ENCODE peak calls at places on chromosome 18, in six cellular contexts. Q is NCI-H510A treated with DMSO at 0.1 percent for 48 hours; E is stimulated activated CD4-positive, alpha-beta T cell treated with anti-CD3 and anti-CD28 coated beads, Interleukin-1b, Interleukin-23, amount 100 ng/mL, for 24 hours; C is Right ventricle myocardium superior; G is iris pigment epithelial cell; H is PC-9. A is an unnamed sample.
A peak's percentile ranks its signal among the peaks of the same experiment; 100 is the strongest.

GRCh38 chr18:30828700-30829099 is 213.8 kb downstream of the DSC3 start:
- DNase-seq in Q (no peak), E (no peak), C (no peak), G (no peak), H (no peak), A (no peak)

GRCh38 chr18:13006731-13007550 is 15.8 kb downstream of the CEP192 start:
- DNase-seq in Q (no peak), E (no peak), C (no peak), G (no peak), H (no peak), A (no peak)

GRCh38 chr18:58119819-58120218 is 75.8 kb downstream of the NEDD4L start:
- DNase-seq in Q (no peak), E (no peak), C (no peak), G (no peak), H (no peak), A (no peak)

GRCh38 chr18:23226930-23227728 is 91.8 kb downstream of the CABLES1 start:
- DNase-seq in Q (no peak), E (no peak), C (peak; percentile 67), G (peak; percentile 90), H (no peak), A (no peak)

GRCh38 chr18:3579701-3580100 is 129.7 kb downstream of the TGIF1 start:
- DNase-seq in Q (no peak), E (no peak), C (no peak), G (peak; percentile 98), H (no peak), A (peak; percentile 51)

GRCh38 chr18:75097491-75098225 is 111.3 kb downstream of the PTGR3 start:
- DNase-seq in Q (no peak), E (no peak), C (no peak), G (no peak), H (no peak), A (no peak)

GRCh38 chr18:65752625-65753325 is 2.0 kb downstream of the CDH7 start:
- DNase-seq in Q (peak; percentile 66), E (no peak), C (no peak), G (no peak), H (no peak), A (no peak)

GRCh38 chr18:23038712-23039111 is 96.6 kb upstream of the CABLES1 start:
- DNase-seq in Q (no peak), E (no peak), C (no peak), G (peak; percentile 49), H (no peak), A (peak; percentile 72)

GRCh38 chr18:69936191-69936558 is 11.5 kb downstream of the CD226 start:
- DNase-seq in Q (no peak), E (no peak), C (no peak), G (peak; percentile 55), H (no peak), A (no peak)

GRCh38 chr18:76426738-76427305 is 68.2 kb downstream of the ZNF516 start:
- DNase-seq in Q (peak; percentile 63), E (no peak), C (no peak), G (peak; percentile 14), H (no peak), A (peak; percentile 34)

GRCh38 chr18:42404151-42404550 is 449.1 kb downstream of the PIK3C3 start:
- DNase-seq in Q (no peak), E (no peak), C (no peak), G (no peak), H (no peak), A (no peak)

GRCh38 chr18:26579941-26580618 is 31.7 kb upstream of the KCTD1 start:
- DNase-seq in Q (peak; percentile 21), E (no peak), C (no peak), G (no peak), H (peak; percentile 73), A (no peak)

GRCh38 chr18:11260963-11261441 is 111.6 kb upstream of the PIEZO2 start:
- DNase-seq in Q (no peak), E (no peak), C (no peak), G (no peak), H (no peak), A (no peak)

GRCh38 chr18:58005885-58006523 is 38.0 kb upstream of the NEDD4L start:
- DNase-seq in Q (no peak), E (no peak), C (no peak), G (peak; percentile 34), H (no peak), A (no peak)

GRCh38 chr18:62566199-62566598 is 43.4 kb downstream of the ZCCHC2 start:
- DNase-seq in Q (no peak), E (no peak), C (peak; percentile 54), G (peak; percentile 28), H (no peak), A (no peak)

GRCh38 chr18:58960946-58961722 is 96.5 kb downstream of the ZNF532 start:
- DNase-seq in Q (no peak), E (no peak), C (no peak), G (no peak), H (no peak), A (no peak)